ENCODE peak calls at places on chromosomes 4 and X, in five cellular contexts. One of them, this sample, is unnamed.

GRCh38 chrX:151904989-151905388 is 7.7 kb upstream of the MAGEA4 start:
- DNase-seq in coronary artery: no peak
- DNase-seq in cardiac muscle cell: no peak
- DNase-seq in suprapubic skin: no peak
- DNase-seq in fibroblast of pulmonary artery: no peak
- DNase-seq in this sample: no peak

GRCh38 chr4:58649236-58649635 is 1539.1 kb upstream of the IGFBP7 start:
- DNase-seq in coronary artery: no peak
- DNase-seq in suprapubic skin: no peak
- DNase-seq in fibroblast of pulmonary artery: no peak
- DNase-seq in cardiac muscle cell: no peak
- DNase-seq in this sample: no peak

GRCh38 chr4:139170932-139171331 is 6.1 kb downstream of the ELF2 start:
- DNase-seq in cardiac muscle cell: no peak
- DNase-seq in coronary artery: no peak
- DNase-seq in suprapubic skin: no peak
- DNase-seq in fibroblast of pulmonary artery: no peak
- DNase-seq in this sample: no peak

GRCh38 chr4:2352171-2352570 is 66.3 kb downstream of the ZFYVE28 start:
- DNase-seq in cardiac muscle cell: no peak
- DNase-seq in coronary artery: no peak
- DNase-seq in suprapubic skin: peak
- DNase-seq in fibroblast of pulmonary artery: no peak
- DNase-seq in this sample: peak

GRCh38 chr4:186676531-186677158 is 47.0 kb downstream of the FAT1 start:
- DNase-seq in coronary artery: no peak
- DNase-seq in cardiac muscle cell: peak
- DNase-seq in fibroblast of pulmonary artery: peak
- DNase-seq in suprapubic skin: no peak
- DNase-seq in this sample: no peak

GRCh38 chr4:164212134-164212533 is 541.8 kb upstream of the SMIM31 start:
- DNase-seq in coronary artery: no peak
- DNase-seq in suprapubic skin: no peak
- DNase-seq in fibroblast of pulmonary artery: peak
- DNase-seq in cardiac muscle cell: no peak
- DNase-seq in this sample: no peak

GRCh38 chr4:13541720-13542576 is 2.4 kb downstream of the NKX3-2 start:
- DNase-seq in suprapubic skin: no peak
- DNase-seq in fibroblast of pulmonary artery: no peak
- DNase-seq in cardiac muscle cell: no peak
- DNase-seq in coronary artery: no peak
- DNase-seq in this sample: no peak

GRCh38 chr4:138398297-138398696 is 156.1 kb upstream of the SLC7A11 start:
- DNase-seq in fibroblast of pulmonary artery: peak
- DNase-seq in suprapubic skin: no peak
- DNase-seq in cardiac muscle cell: no peak
- DNase-seq in coronary artery: no peak
- DNase-seq in this sample: no peak

GRCh38 chrX:29707088-29707487 is 508.3 kb upstream of the MAGEB2 start:
- DNase-seq in coronary artery: no peak
- DNase-seq in fibroblast of pulmonary artery: no peak
- DNase-seq in suprapubic skin: no peak
- DNase-seq in cardiac muscle cell: no peak
- DNase-seq in this sample: no peak

GRCh38 chr4:3240936-3241522 is 7.9 kb upstream of the MSANTD1 start:
- DNase-seq in coronary artery: no peak
- DNase-seq in fibroblast of pulmonary artery: no peak
- DNase-seq in cardiac muscle cell: no peak
- DNase-seq in suprapubic skin: no peak
- DNase-seq in this sample: no peak

GRCh38 chr4:141686146-141686775 is 49.9 kb downstream of the IL15 start:
- DNase-seq in coronary artery: no peak
- DNase-seq in suprapubic skin: no peak
- DNase-seq in cardiac muscle cell: peak
- DNase-seq in fibroblast of pulmonary artery: peak
- DNase-seq in this sample: no peak

GRCh38 chrX:150690126-150690525 is 3.1 kb upstream of the MTMR1 start:
- DNase-seq in suprapubic skin: no peak
- DNase-seq in fibroblast of pulmonary artery: peak
- DNase-seq in cardiac muscle cell: peak
- DNase-seq in coronary artery: no peak
- DNase-seq in this sample: no peak

GRCh38 chrX:33252306-33252825 is 41.0 kb upstream of the DMD start:
- DNase-seq in suprapubic skin: no peak
- DNase-seq in fibroblast of pulmonary artery: no peak
- DNase-seq in cardiac muscle cell: no peak
- DNase-seq in coronary artery: no peak
- DNase-seq in this sample: no peak

GRCh38 chr4:105555409-105555808 is 3.0 kb downstream of the ARHGEF38 start:
- DNase-seq in suprapubic skin: no peak
- DNase-seq in coronary artery: no peak
- DNase-seq in cardiac muscle cell: no peak
- DNase-seq in fibroblast of pulmonary artery: no peak
- DNase-seq in this sample: no peak

GRCh38 chr4:73257242-73257994 is 1.2 kb downstream of the ANKRD17 start:
- DNase-seq in fibroblast of pulmonary artery: peak
- DNase-seq in suprapubic skin: peak
- DNase-seq in cardiac muscle cell: peak
- DNase-seq in coronary artery: peak
- DNase-seq in this sample: peak

GRCh38 chrX:18674788-18675735 is 3.2 kb upstream of the RS1 start:
- DNase-seq in suprapubic skin: peak
- DNase-seq in cardiac muscle cell: peak
- DNase-seq in fibroblast of pulmonary artery: peak
- DNase-seq in coronary artery: peak
- DNase-seq in this sample: peak

GRCh38 chrX:28391528-28391927 is 195.7 kb upstream of the IL1RAPL1 start:
- DNase-seq in fibroblast of pulmonary artery: peak
- DNase-seq in cardiac muscle cell: peak
- DNase-seq in suprapubic skin: no peak
- DNase-seq in coronary artery: no peak
- DNase-seq in this sample: no peak

GRCh38 chr4:23788027-23788426 is 101.8 kb downstream of the PPARGC1A start:
- DNase-seq in fibroblast of pulmonary artery: no peak
- DNase-seq in suprapubic skin: no peak
- DNase-seq in cardiac muscle cell: no peak
- DNase-seq in coronary artery: no peak
- DNase-seq in this sample: no peak

DNA sequence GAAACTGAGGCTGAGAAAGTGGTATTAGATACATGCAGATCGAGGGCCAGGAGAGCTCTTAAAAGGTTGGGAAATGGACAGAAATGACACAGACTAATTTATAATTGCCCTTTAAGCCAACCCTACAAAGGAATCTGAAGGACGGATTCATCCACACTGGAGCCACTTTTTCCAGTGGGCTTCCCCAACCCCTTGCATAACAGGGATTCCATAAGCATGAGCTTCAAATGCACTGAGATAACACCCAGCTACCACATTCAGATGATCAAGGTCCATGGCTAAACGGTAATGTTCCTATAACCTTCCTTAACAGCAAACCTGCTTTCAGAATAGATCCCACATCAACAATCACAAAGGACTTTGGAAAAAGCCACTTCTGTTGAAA is 34.2 kb downstream of the PLAC1 start:
- DNase-seq in suprapubic skin: no peak
- DNase-seq in coronary artery: no peak
- DNase-seq in cardiac muscle cell: no peak
- DNase-seq in fibroblast of pulmonary artery: peak
- DNase-seq in this sample: no peak
- H3K4me3 ChIP-seq in suprapubic skin: no peak
- H3K4me3 ChIP-seq in coronary artery: no peak
- H3K4me3 ChIP-seq in cardiac muscle cell: no peak
- H3K4me3 ChIP-seq in fibroblast of pulmonary artery: no peak
- H3K4me3 ChIP-seq in this sample: no peak

GRCh38 chr4:170336238-170336775 is 246.6 kb upstream of the AADAT start:
- DNase-seq in fibroblast of pulmonary artery: no peak
- DNase-seq in coronary artery: no peak
- DNase-seq in suprapubic skin: no peak
- DNase-seq in cardiac muscle cell: no peak
- DNase-seq in this sample: no peak
- H3K4me3 ChIP-seq in fibroblast of pulmonary artery: no peak
- H3K4me3 ChIP-seq in coronary artery: no peak
- H3K4me3 ChIP-seq in suprapubic skin: no peak
- H3K4me3 ChIP-seq in cardiac muscle cell: no peak
- H3K4me3 ChIP-seq in this sample: no peak

DNA sequence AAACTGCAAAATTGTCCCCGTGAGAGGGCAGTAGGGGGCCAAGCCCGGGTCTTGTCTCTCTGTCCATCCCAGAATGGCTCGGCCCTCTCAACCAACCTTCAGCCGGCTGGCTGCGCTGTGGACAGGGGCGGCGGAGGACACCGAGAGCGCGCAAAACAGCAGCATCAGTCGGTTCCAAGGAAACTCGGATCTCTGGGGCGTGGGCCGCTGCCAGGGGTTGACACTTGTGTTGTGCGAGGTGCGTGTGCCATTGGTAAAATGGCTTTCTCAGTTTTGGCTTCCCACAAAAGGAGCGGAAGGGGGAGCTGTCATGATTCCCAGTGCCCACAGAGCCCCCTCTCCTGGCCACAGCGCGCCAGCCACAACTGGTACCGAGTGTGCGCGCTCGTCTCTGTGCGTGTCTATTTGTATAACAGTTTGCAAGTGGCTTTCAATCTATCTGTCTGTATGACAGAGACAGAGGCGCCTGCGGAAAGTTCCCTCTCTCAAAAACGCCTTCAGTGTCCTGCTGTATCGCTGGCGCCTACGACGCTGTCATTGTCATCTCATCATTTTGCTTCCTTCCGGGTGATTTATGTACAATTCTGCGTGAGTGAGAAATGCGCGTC is 1.9 kb downstream of the DKK2 start:
- DNase-seq in cardiac muscle cell: peak
- DNase-seq in coronary artery: no peak
- DNase-seq in suprapubic skin: peak
- DNase-seq in fibroblast of pulmonary artery: no peak
- DNase-seq in this sample: peak
- H3K4me3 ChIP-seq in cardiac muscle cell: peak
- H3K4me3 ChIP-seq in coronary artery: peak
- H3K4me3 ChIP-seq in suprapubic skin: peak
- H3K4me3 ChIP-seq in fibroblast of pulmonary artery: no peak
- H3K4me3 ChIP-seq in this sample: no peak

GRCh38 chr4:15479089-15479912 is 9.6 kb downstream of the CC2D2A start:
- DNase-seq in cardiac muscle cell: peak
- DNase-seq in fibroblast of pulmonary artery: peak
- DNase-seq in coronary artery: peak
- DNase-seq in suprapubic skin: no peak
- DNase-seq in this sample: no peak
- H3K4me3 ChIP-seq in cardiac muscle cell: peak
- H3K4me3 ChIP-seq in fibroblast of pulmonary artery: peak
- H3K4me3 ChIP-seq in coronary artery: peak
- H3K4me3 ChIP-seq in suprapubic skin: peak
- H3K4me3 ChIP-seq in this sample: peak

DNA sequence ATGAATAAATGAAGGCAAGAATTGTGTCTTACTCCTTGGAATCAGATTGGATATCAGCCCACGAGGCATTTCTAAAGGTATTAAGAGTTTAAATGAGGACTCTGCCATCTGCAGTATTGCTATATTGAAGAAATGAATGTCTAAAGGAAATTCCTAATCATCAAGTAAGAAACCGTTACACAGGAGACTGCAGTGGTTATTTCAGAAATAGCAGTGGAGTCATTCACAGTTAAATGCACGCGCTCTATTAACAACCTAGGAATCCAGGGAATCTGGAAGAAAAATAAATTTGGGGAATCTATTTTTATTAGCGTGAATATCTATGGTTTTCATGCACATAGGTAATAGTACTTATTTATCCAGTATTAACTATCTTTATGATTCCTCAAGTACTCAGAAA is 334.2 kb downstream of the TENM3 start:
- DNase-seq in cardiac muscle cell: no peak
- DNase-seq in coronary artery: no peak
- DNase-seq in fibroblast of pulmonary artery: no peak
- DNase-seq in suprapubic skin: no peak
- DNase-seq in this sample: no peak
- H3K4me3 ChIP-seq in cardiac muscle cell: no peak
- H3K4me3 ChIP-seq in coronary artery: no peak
- H3K4me3 ChIP-seq in fibroblast of pulmonary artery: no peak
- H3K4me3 ChIP-seq in suprapubic skin: no peak
- H3K4me3 ChIP-seq in this sample: no peak

GRCh38 chrX:44344687-44345086 is 1.2 kb upstream of the EFHC2 start:
- DNase-seq in suprapubic skin: no peak
- DNase-seq in cardiac muscle cell: peak
- DNase-seq in coronary artery: no peak
- DNase-seq in fibroblast of pulmonary artery: no peak
- DNase-seq in this sample: no peak
- H3K4me3 ChIP-seq in suprapubic skin: peak
- H3K4me3 ChIP-seq in cardiac muscle cell: no peak
- H3K4me3 ChIP-seq in coronary artery: no peak
- H3K4me3 ChIP-seq in fibroblast of pulmonary artery: no peak
- H3K4me3 ChIP-seq in this sample: no peak

DNA sequence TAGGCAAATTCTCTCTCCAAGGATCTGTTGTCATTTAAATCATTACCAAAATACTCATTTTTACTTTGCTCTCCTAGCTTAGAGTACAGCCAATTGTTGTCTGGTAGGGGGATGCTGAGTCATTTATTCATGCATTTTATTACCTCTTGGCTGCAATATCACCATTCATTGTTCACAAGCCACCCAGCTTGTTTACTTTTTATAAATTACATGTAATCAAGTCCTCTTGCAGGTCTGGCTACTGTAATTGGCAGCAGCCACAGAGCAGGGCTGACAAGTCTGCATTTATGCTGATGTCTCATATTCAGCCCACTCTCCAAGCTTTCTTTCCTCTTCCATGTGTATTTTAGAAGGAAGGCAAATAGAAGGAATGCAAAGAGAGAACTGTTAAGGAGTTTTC is 15.4 kb downstream of the GAB1 start:
- DNase-seq in suprapubic skin: no peak
- DNase-seq in fibroblast of pulmonary artery: peak
- DNase-seq in coronary artery: no peak
- DNase-seq in cardiac muscle cell: peak
- DNase-seq in this sample: no peak
- H3K4me3 ChIP-seq in suprapubic skin: no peak
- H3K4me3 ChIP-seq in fibroblast of pulmonary artery: no peak
- H3K4me3 ChIP-seq in coronary artery: no peak
- H3K4me3 ChIP-seq in cardiac muscle cell: no peak
- H3K4me3 ChIP-seq in this sample: no peak

GRCh38 chrX:130163350-130163851 is 2.2 kb downstream of the AIFM1 start:
- DNase-seq in cardiac muscle cell: no peak
- DNase-seq in coronary artery: no peak
- DNase-seq in fibroblast of pulmonary artery: no peak
- DNase-seq in suprapubic skin: no peak
- DNase-seq in this sample: no peak

GRCh38 chrX:130165703-130166502 is at the start of gene AIFM1:
- DNase-seq in coronary artery: peak
- DNase-seq in fibroblast of pulmonary artery: peak
- DNase-seq in cardiac muscle cell: peak
- DNase-seq in suprapubic skin: peak
- DNase-seq in this sample: peak

GRCh38 chrX:130165181-130165702 is 399 bp downstream of the AIFM1 start:
- DNase-seq in suprapubic skin: no peak
- DNase-seq in coronary artery: no peak
- DNase-seq in cardiac muscle cell: peak
- DNase-seq in fibroblast of pulmonary artery: no peak
- DNase-seq in this sample: peak

GRCh38 chrX:130166503-130166777 is 799 bp upstream of the AIFM1 start:
- DNase-seq in fibroblast of pulmonary artery: no peak
- DNase-seq in suprapubic skin: no peak
- DNase-seq in cardiac muscle cell: no peak
- DNase-seq in coronary artery: no peak
- DNase-seq in this sample: no peak

GRCh38 chrX:130167040-130167439 is 1.4 kb upstream of the AIFM1 start:
- DNase-seq in fibroblast of pulmonary artery: no peak
- DNase-seq in cardiac muscle cell: no peak
- DNase-seq in suprapubic skin: no peak
- DNase-seq in coronary artery: no peak
- DNase-seq in this sample: no peak
- H3K4me3 ChIP-seq in fibroblast of pulmonary artery: peak
- H3K4me3 ChIP-seq in cardiac muscle cell: peak
- H3K4me3 ChIP-seq in suprapubic skin: no peak
- H3K4me3 ChIP-seq in coronary artery: peak
- H3K4me3 ChIP-seq in this sample: no peak